ENCODE peak calls at places on chromosomes 4 and X, in seven cellular contexts. S is pancreas, K is MCF 10A, R is GM06990, B is spleen, M is BJ, Q is cardiac muscle cell. U is an unnamed sample.

GRCh38 chr4:99960648-99961047 is 10.6 kb upstream of the H2AZ1 start:
- DNase-seq in S (no peak), K (no peak), R (no peak), B (no peak), M (no peak), Q (no peak), U (no peak)

GRCh38 chr4:147769386-147769785 is 37.5 kb downstream of the ARHGAP10 start:
- DNase-seq in S (no peak), K (peak), R (no peak), B (no peak), M (no peak), Q (no peak), U (no peak)

GRCh38 chrX:109782994-109783711 is 50.1 kb upstream of the ACSL4 start:
- DNase-seq in S (no peak), K (no peak), R (peak), B (no peak), M (no peak), Q (no peak), U (no peak)

GRCh38 chrX:150465326-150465725 is 102.2 kb downstream of the MAMLD1 start:
- DNase-seq in S (no peak), K (no peak), R (no peak), B (no peak), M (no peak), Q (no peak), U (no peak)

GRCh38 chr4:140344621-140345020 is 28.8 kb upstream of the SCOC start:
- DNase-seq in S (no peak), K (no peak), R (no peak), B (no peak), M (no peak), Q (no peak), U (peak)

GRCh38 chrX:6002056-6002455 is 226.6 kb downstream of the NLGN4X start:
- DNase-seq in S (no peak), K (no peak), R (no peak), B (no peak), M (no peak), Q (no peak), U (no peak)

GRCh38 chr4:119746951-119747350 is 118.3 kb upstream of the PDE5A start:
- DNase-seq in S (no peak), K (no peak), R (no peak), B (no peak), M (no peak), Q (no peak), U (no peak)

GRCh38 chrX:102712216-102712966 is at the start of gene GPRASP2:
- DNase-seq in S (peak), K (peak), R (no peak), B (peak), M (no peak), Q (peak), U (peak)

GRCh38 chrX:19747672-19748610 is 139.5 kb downstream of the SH3KBP1 start:
- DNase-seq in S (no peak), K (no peak), R (peak), B (peak), M (no peak), Q (no peak), U (no peak)

GRCh38 chr4:39616651-39617050 is 22.0 kb downstream of the SMIM14 start:
- DNase-seq in S (no peak), K (no peak), R (no peak), B (no peak), M (no peak), Q (peak), U (no peak)

DNA sequence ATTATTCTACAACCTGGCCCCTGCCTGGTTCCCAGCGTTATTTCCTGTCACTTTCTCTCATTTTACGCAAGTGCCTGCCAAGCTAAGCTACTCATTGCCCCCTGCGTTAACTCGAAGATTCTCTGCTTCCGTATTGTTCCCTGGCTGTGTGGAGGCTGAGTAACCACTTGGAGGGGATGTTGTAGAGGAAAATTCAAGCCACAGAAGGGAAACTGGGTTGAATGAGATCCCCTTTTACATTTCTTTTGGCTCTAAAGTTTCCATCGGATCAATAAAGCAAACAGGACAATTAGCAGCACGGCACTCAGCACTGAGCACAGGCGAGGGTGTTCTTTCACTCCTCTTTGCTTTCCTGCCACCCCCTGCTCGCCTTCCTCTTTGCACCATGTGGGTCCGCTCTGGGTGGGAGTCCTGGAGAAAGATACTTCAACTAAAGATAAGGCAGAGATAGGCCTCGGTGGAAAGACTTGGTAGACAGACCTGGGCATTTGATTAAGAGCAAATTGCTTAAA is 4.2 kb upstream of the TMSB4X start:
- DNase-seq in S (no peak), K (no peak), R (no peak), B (peak), M (no peak), Q (peak), U (peak)
- TF ChIP-seq CTCF in S (no peak), K (no peak), R (peak), B (peak), M (peak), Q (peak), U (peak)

GRCh38 chrX:107773206-107773605 is 2.4 kb downstream of the TSC22D3 start:
- DNase-seq in S (no peak), K (no peak), R (no peak), B (no peak), M (no peak), Q (no peak), U (no peak)

GRCh38 chrX:107776649-107777535 is 641 bp upstream of the NCBP2L start:
- DNase-seq in S (no peak), K (peak), R (no peak), B (peak), M (peak), Q (peak), U (peak)

GRCh38 chrX:107775734-107776511 is at the start of gene TSC22D3:
- DNase-seq in S (peak), K (peak), R (peak), B (peak), M (peak), Q (peak), U (peak)

GRCh38 chrX:107775000-107775733 is 420 bp downstream of the TSC22D3 start:
- DNase-seq in S (no peak), K (no peak), R (no peak), B (no peak), M (no peak), Q (no peak), U (no peak)

DNA sequence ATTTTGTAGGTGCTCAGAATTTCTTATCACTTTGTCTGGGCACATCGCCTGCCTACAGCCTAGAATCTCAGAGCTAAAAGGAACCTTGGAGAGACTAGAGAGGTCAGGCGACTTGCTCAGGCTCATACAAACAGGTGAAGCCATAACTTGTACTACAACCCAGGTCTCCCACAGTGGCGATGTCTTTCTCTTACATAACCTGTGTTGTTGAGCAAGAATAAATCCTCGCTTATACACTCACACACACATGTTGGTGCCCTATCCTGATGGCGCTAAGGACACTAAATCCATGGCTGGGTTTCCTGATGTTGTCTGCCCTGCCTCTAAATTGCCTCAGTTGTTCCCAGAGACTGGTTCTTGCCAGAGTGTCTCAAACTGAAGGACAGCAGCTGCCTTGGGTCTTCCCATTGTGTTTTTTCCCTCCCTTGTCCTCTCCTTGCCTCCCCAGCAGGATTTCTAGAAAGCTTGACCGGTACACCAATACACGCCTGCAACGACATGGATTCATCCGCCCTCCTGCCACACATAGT is 1.6 kb downstream of the TSC22D3 start:
- DNase-seq in S (no peak), K (no peak), R (no peak), B (no peak), M (no peak), Q (no peak), U (no peak)
- TF ChIP-seq CTCF in S (no peak), K (no peak), R (no peak), B (no peak), M (no peak), Q (no peak), U (no peak)

GRCh38 chrX:56281789-56282188 is 49.6 kb downstream of the KLF8 start:
- DNase-seq in S (no peak), K (peak), R (no peak), B (no peak), M (no peak), Q (peak), U (peak)
- TF ChIP-seq CTCF in S (no peak), K (peak), R (peak), B (no peak), M (peak), Q (peak), U (no peak)

GRCh38 chr4:22129454-22130075 is 181.0 kb upstream of the KCNIP4 start:
- DNase-seq in S (no peak), K (peak), R (no peak), B (no peak), M (peak), Q (peak), U (peak)
- TF ChIP-seq CTCF in S (peak), K (peak), R (peak), B (no peak), M (peak), Q (peak), U (peak)

DNA sequence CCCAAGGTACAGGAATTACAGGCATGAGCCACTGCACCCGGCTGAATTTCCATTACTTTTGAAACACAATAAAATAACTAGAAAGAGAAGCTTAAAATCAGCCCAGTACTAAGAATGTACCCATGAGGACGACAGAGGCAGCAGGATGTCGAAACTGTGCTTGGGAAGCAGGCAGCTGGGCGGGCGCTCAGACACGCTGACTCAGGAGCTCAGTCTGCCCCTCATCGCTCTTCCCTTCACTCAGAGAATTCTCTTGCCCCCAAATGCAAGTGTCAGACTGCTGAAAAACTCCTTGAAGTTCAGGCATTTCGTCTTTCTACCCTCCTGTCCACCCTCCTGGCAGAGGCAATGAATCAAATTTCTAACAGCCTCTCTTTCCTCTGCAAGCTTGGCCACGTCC is 41.0 kb upstream of the CDKN2AIP start:
- DNase-seq in S (no peak), K (no peak), R (no peak), B (no peak), M (no peak), Q (peak), U (no peak)
- TF ChIP-seq CTCF in S (no peak), K (no peak), R (no peak), B (no peak), M (no peak), Q (no peak), U (no peak)

GRCh38 chr4:163535657-163536056 is 41.2 kb downstream of the TMA16 start:
- DNase-seq in S (no peak), K (no peak), R (no peak), B (no peak), M (no peak), Q (no peak), U (no peak)
- TF ChIP-seq CTCF in S (no peak), K (no peak), R (peak), B (no peak), M (no peak), Q (no peak), U (no peak)

GRCh38 chrX:15495801-15496200 is 2.7 kb upstream of the PIR start:
- DNase-seq in S (no peak), K (no peak), R (no peak), B (no peak), M (no peak), Q (no peak), U (no peak)

GRCh38 chrX:15500497-15500966 is at the start of gene BMX:
- DNase-seq in S (no peak), K (no peak), R (no peak), B (peak), M (no peak), Q (peak), U (no peak)

GRCh38 chrX:15496809-15497208 is 3.7 kb upstream of the PIR start:
- DNase-seq in S (no peak), K (no peak), R (no peak), B (no peak), M (no peak), Q (no peak), U (no peak)

GRCh38 chrX:15498741-15499140 is 1.9 kb upstream of the BMX start:
- DNase-seq in S (no peak), K (no peak), R (no peak), B (no peak), M (no peak), Q (no peak), U (no peak)

DNA sequence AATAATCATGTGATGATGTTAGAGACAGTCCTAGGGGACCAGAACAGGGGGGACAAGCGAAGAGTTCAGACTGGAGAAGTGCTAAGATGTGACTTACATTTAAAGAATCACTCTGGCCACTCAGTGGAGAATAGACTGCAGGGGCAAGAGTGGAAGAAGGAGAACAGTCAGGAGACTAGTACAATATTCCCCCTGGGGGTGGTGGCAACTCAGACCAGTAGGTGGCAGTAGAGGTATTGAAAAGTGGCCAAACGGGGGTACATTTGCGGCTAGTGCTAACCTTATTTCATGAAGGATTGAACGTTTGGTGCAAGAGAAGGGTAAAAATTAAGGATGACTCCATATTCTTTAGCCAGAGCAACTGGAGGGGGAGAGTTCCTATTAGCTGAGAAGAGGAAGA is 2.7 kb upstream of the BMX start:
- DNase-seq in S (peak), K (peak), R (no peak), B (no peak), M (no peak), Q (peak), U (peak)
- TF ChIP-seq CTCF in S (peak), K (peak), R (peak), B (peak), M (peak), Q (peak), U (peak)

GRCh38 chrX:130906776-130907175 is 3.8 kb upstream of the ENOX2 start:
- DNase-seq in S (no peak), K (no peak), R (no peak), B (no peak), M (no peak), Q (no peak), U (no peak)

GRCh38 chrX:130902446-130902782 is 595 bp downstream of the ENOX2 start:
- DNase-seq in S (no peak), K (no peak), R (no peak), B (no peak), M (no peak), Q (no peak), U (no peak)

DNA sequence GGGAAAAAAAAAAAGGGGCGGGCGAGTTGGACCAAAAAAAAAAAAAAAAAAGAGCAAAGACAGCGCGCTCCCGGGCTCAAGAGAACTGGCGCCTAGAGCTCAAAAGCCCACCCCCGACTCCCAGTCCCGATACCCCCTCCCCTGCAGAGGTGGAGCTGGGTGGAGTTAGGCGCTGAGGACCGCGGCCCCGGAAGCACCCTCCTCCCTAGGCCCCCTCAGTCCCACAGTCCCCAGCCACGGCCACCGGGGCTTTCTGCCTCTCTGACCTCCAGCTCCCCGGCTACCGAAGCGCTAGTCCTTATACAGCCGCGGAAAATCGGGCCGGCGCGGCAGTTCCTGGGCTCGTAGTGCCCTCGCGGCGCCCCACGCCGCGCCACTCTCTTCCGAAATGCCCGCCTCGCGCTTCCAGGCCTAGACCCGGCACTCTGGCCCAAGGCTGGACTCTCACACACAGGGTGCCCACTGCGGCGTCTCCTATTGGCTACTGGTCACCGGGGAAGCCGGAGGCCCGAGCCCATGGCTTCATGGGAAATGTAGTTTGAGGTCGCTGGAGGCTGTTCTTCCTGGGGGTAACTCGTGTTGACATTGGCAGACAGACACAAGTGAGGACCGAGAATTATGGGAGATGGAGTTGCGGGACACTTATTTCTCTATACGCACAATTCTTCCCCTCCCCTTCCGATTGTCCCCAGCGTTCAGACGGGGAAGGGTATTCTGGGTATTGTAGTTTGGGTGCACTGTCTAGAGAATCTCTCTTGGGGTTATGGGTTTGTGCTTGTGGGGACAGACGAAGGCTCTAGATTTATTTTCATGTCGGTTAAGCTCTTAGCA is at the start of gene ENOX2:
- DNase-seq in S (peak), K (peak), R (peak), B (peak), M (peak), Q (peak), U (peak)
- TF ChIP-seq CTCF in S (no peak), K (no peak), R (no peak), B (peak), M (no peak), Q (no peak), U (no peak)